ENCODE peak calls at places on chromosomes 13 and 19, in seven cellular contexts. One of them, this sample, is unnamed.

GRCh38 chr19:54523403-54523802 is 20.8 kb downstream of the LAIR2 start:
- DNase-seq in epithelial cell of esophagus: peak
- DNase-seq in aorta: no peak
- DNase-seq in tibial artery: no peak
- DNase-seq in mesenchymal stem cell: no peak
- DNase-seq in AG10803: peak
- DNase-seq in PC-9: peak
- DNase-seq in this sample: peak

GRCh38 chr19:19269952-19270694 is 3.0 kb downstream of the TM6SF2 start:
- DNase-seq in epithelial cell of esophagus: no peak
- DNase-seq in AG10803: no peak
- DNase-seq in tibial artery: no peak
- DNase-seq in mesenchymal stem cell: no peak
- DNase-seq in PC-9: no peak
- DNase-seq in aorta: no peak
- DNase-seq in this sample: no peak

GRCh38 chr13:87821512-87821911 is 150.3 kb downstream of the SLITRK5 start:
- DNase-seq in epithelial cell of esophagus: no peak
- DNase-seq in tibial artery: no peak
- DNase-seq in AG10803: no peak
- DNase-seq in aorta: no peak
- DNase-seq in PC-9: no peak
- DNase-seq in mesenchymal stem cell: peak
- DNase-seq in this sample: no peak

GRCh38 chr19:14056741-14057356 is 5.0 kb downstream of the PALM3 start:
- DNase-seq in AG10803: no peak
- DNase-seq in aorta: no peak
- DNase-seq in mesenchymal stem cell: no peak
- DNase-seq in tibial artery: no peak
- DNase-seq in epithelial cell of esophagus: no peak
- DNase-seq in PC-9: no peak
- DNase-seq in this sample: no peak

GRCh38 chr19:4829001-4829712 is 2.4 kb downstream of the TICAM1 start:
- DNase-seq in epithelial cell of esophagus: no peak
- DNase-seq in mesenchymal stem cell: no peak
- DNase-seq in AG10803: no peak
- DNase-seq in PC-9: no peak
- DNase-seq in tibial artery: no peak
- DNase-seq in aorta: no peak
- DNase-seq in this sample: no peak

GRCh38 chr13:50951366-50951765 is 41.8 kb downstream of the RNASEH2B start:
- DNase-seq in aorta: no peak
- DNase-seq in AG10803: peak
- DNase-seq in epithelial cell of esophagus: no peak
- DNase-seq in tibial artery: no peak
- DNase-seq in mesenchymal stem cell: no peak
- DNase-seq in PC-9: no peak
- DNase-seq in this sample: no peak

GRCh38 chr19:42081584-42082258 is 5.8 kb downstream of the ZNF574 start:
- DNase-seq in PC-9: no peak
- DNase-seq in tibial artery: no peak
- DNase-seq in aorta: no peak
- DNase-seq in AG10803: peak
- DNase-seq in epithelial cell of esophagus: peak
- DNase-seq in mesenchymal stem cell: peak
- DNase-seq in this sample: no peak

GRCh38 chr19:2820112-2820702 is 539 bp downstream of the ZNF554 start:
- DNase-seq in mesenchymal stem cell: peak
- DNase-seq in aorta: no peak
- DNase-seq in epithelial cell of esophagus: no peak
- DNase-seq in tibial artery: no peak
- DNase-seq in AG10803: no peak
- DNase-seq in PC-9: no peak
- DNase-seq in this sample: no peak

GRCh38 chr13:50130686-50131051 is 115.4 kb downstream of the KCNRG start:
- DNase-seq in tibial artery: peak
- DNase-seq in epithelial cell of esophagus: peak
- DNase-seq in PC-9: no peak
- DNase-seq in aorta: peak
- DNase-seq in AG10803: peak
- DNase-seq in mesenchymal stem cell: no peak
- DNase-seq in this sample: peak

GRCh38 chr13:20714563-20715339 is 11.3 kb downstream of the IL17D start:
- DNase-seq in PC-9: no peak
- DNase-seq in AG10803: peak
- DNase-seq in aorta: peak
- DNase-seq in mesenchymal stem cell: no peak
- DNase-seq in tibial artery: peak
- DNase-seq in epithelial cell of esophagus: no peak
- DNase-seq in this sample: peak

GRCh38 chr13:33543631-33544030 is 258.1 kb upstream of the STARD13 start:
- DNase-seq in AG10803: no peak
- DNase-seq in tibial artery: no peak
- DNase-seq in PC-9: no peak
- DNase-seq in aorta: no peak
- DNase-seq in mesenchymal stem cell: no peak
- DNase-seq in epithelial cell of esophagus: peak
- DNase-seq in this sample: no peak

GRCh38 chr19:10998045-10998533 is 37.3 kb downstream of the SMARCA4 start:
- DNase-seq in aorta: no peak
- DNase-seq in mesenchymal stem cell: peak
- DNase-seq in tibial artery: no peak
- DNase-seq in AG10803: no peak
- DNase-seq in PC-9: no peak
- DNase-seq in epithelial cell of esophagus: no peak
- DNase-seq in this sample: peak

GRCh38 chr13:80679423-80679822 is 338.5 kb upstream of the SPRY2 start:
- DNase-seq in AG10803: no peak
- DNase-seq in mesenchymal stem cell: no peak
- DNase-seq in tibial artery: no peak
- DNase-seq in aorta: no peak
- DNase-seq in PC-9: no peak
- DNase-seq in epithelial cell of esophagus: no peak
- DNase-seq in this sample: no peak

GRCh38 chr13:75312884-75313520 is 169.0 kb downstream of the TBC1D4 start:
- DNase-seq in mesenchymal stem cell: no peak
- DNase-seq in PC-9: no peak
- DNase-seq in aorta: no peak
- DNase-seq in tibial artery: no peak
- DNase-seq in AG10803: no peak
- DNase-seq in epithelial cell of esophagus: no peak
- DNase-seq in this sample: no peak

GRCh38 chr19:58479303-58479702 is 3.2 kb downstream of the ZNF446 start:
- DNase-seq in epithelial cell of esophagus: no peak
- DNase-seq in mesenchymal stem cell: no peak
- DNase-seq in tibial artery: no peak
- DNase-seq in aorta: no peak
- DNase-seq in PC-9: peak
- DNase-seq in AG10803: no peak
- DNase-seq in this sample: no peak

GRCh38 chr13:113421673-113422270 is 31.5 kb downstream of the ADPRHL1 start:
- DNase-seq in aorta: peak
- DNase-seq in epithelial cell of esophagus: no peak
- DNase-seq in tibial artery: no peak
- DNase-seq in AG10803: peak
- DNase-seq in mesenchymal stem cell: no peak
- DNase-seq in PC-9: no peak
- DNase-seq in this sample: no peak

GRCh38 chr19:34066007-34066656 is 106.2 kb upstream of the LSM14A start:
- DNase-seq in epithelial cell of esophagus: no peak
- DNase-seq in aorta: no peak
- DNase-seq in tibial artery: no peak
- DNase-seq in mesenchymal stem cell: no peak
- DNase-seq in PC-9: no peak
- DNase-seq in AG10803: no peak
- DNase-seq in this sample: no peak

GRCh38 chr19:16061943-16062342 is 14.4 kb upstream of the TPM4 start:
- DNase-seq in aorta: no peak
- DNase-seq in tibial artery: no peak
- DNase-seq in PC-9: no peak
- DNase-seq in mesenchymal stem cell: no peak
- DNase-seq in AG10803: no peak
- DNase-seq in epithelial cell of esophagus: no peak
- DNase-seq in this sample: no peak

GRCh38 chr19:43766755-43767043 is 11.9 kb upstream of the SMG9 start:
- DNase-seq in PC-9: no peak
- DNase-seq in AG10803: no peak
- DNase-seq in epithelial cell of esophagus: no peak
- DNase-seq in aorta: no peak
- DNase-seq in tibial artery: no peak
- DNase-seq in mesenchymal stem cell: no peak
- DNase-seq in this sample: no peak

GRCh38 chr13:27917121-27917947 is 2.5 kb upstream of the PDX1 start:
- DNase-seq in mesenchymal stem cell: no peak
- DNase-seq in aorta: no peak
- DNase-seq in tibial artery: no peak
- DNase-seq in PC-9: no peak
- DNase-seq in AG10803: no peak
- DNase-seq in epithelial cell of esophagus: no peak
- DNase-seq in this sample: no peak

GRCh38 chr19:57063070-57063469 is 56.7 kb upstream of the USP29 start:
- DNase-seq in AG10803: no peak
- DNase-seq in mesenchymal stem cell: no peak
- DNase-seq in aorta: no peak
- DNase-seq in PC-9: no peak
- DNase-seq in epithelial cell of esophagus: no peak
- DNase-seq in tibial artery: no peak
- DNase-seq in this sample: no peak

GRCh38 chr19:57071414-57071813 is 48.4 kb upstream of the USP29 start:
- DNase-seq in tibial artery: no peak
- DNase-seq in aorta: no peak
- DNase-seq in PC-9: no peak
- DNase-seq in AG10803: no peak
- DNase-seq in mesenchymal stem cell: no peak
- DNase-seq in epithelial cell of esophagus: no peak
- DNase-seq in this sample: no peak

GRCh38 chr19:57068921-57069697 is 50.7 kb upstream of the USP29 start:
- DNase-seq in epithelial cell of esophagus: no peak
- DNase-seq in PC-9: no peak
- DNase-seq in mesenchymal stem cell: no peak
- DNase-seq in AG10803: no peak
- DNase-seq in tibial artery: no peak
- DNase-seq in aorta: no peak
- DNase-seq in this sample: no peak

GRCh38 chr19:57068326-57068725 is 51.5 kb upstream of the USP29 start:
- DNase-seq in epithelial cell of esophagus: no peak
- DNase-seq in PC-9: no peak
- DNase-seq in aorta: no peak
- DNase-seq in tibial artery: no peak
- DNase-seq in AG10803: no peak
- DNase-seq in mesenchymal stem cell: no peak
- DNase-seq in this sample: no peak

DNA sequence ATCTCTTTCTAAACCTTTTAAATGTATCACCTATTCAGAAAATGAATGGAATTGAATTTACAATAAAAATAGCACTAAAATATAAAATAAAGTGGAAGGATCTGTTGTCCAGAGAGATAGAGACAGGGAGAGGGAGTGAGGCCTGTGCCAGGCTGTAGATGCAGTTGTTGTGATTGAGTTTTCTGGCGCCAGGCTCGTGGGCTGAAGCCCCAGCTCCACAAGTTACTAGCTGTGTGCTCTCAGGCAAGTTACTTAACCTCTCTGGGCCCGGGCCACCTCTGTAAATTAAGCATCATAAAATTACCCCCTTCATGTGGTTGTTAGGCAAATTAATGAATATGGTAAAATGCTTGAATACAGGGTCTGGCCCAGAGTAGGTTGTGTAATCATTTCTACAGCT is 52.3 kb upstream of the USP29 start:
- DNase-seq in mesenchymal stem cell: no peak
- DNase-seq in tibial artery: no peak
- DNase-seq in PC-9: no peak
- DNase-seq in AG10803: no peak
- DNase-seq in epithelial cell of esophagus: no peak
- DNase-seq in aorta: no peak
- DNase-seq in this sample: no peak
- H3K4me3 ChIP-seq in mesenchymal stem cell: no peak
- H3K4me3 ChIP-seq in tibial artery: no peak
- H3K4me3 ChIP-seq in PC-9: no peak
- H3K4me3 ChIP-seq in AG10803: no peak
- H3K4me3 ChIP-seq in epithelial cell of esophagus: no peak
- H3K4me3 ChIP-seq in aorta: no peak
- H3K4me3 ChIP-seq in this sample: no peak

GRCh38 chr19:30227661-30228112 is 144.5 kb upstream of the ZNF536 start:
- DNase-seq in mesenchymal stem cell: peak
- DNase-seq in aorta: no peak
- DNase-seq in AG10803: peak
- DNase-seq in tibial artery: no peak
- DNase-seq in epithelial cell of esophagus: peak
- DNase-seq in PC-9: no peak
- DNase-seq in this sample: peak
- H3K4me3 ChIP-seq in mesenchymal stem cell: peak
- H3K4me3 ChIP-seq in aorta: peak
- H3K4me3 ChIP-seq in AG10803: peak
- H3K4me3 ChIP-seq in tibial artery: peak
- H3K4me3 ChIP-seq in epithelial cell of esophagus: peak
- H3K4me3 ChIP-seq in PC-9: no peak
- H3K4me3 ChIP-seq in this sample: peak

DNA sequence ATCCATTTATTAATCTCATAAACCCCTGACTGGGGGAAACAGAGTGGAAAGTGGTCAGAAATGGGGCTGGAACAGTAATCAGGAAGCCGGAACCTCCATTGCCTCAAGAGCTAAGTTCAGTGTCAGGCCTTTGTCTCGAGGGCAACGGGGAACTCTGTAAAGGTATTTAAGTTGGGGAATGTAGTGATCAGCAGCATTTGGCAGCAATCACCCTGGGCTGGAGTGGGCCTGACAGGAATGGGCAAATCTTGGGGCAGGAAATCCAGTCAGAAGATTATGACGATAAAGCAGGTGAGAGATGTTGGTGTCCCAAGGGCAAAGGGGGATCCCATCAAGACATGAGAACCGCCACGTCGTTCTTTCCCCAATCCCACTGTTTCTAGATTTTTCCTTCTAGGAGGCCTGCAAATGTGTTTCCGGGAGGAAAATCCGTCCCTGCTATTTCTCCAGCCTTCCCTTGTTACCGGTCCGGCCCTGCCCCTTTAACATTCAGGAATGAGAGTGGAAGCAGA is 232.4 kb upstream of the SERP2 start:
- DNase-seq in AG10803: peak
- DNase-seq in tibial artery: no peak
- DNase-seq in epithelial cell of esophagus: peak
- DNase-seq in aorta: no peak
- DNase-seq in mesenchymal stem cell: no peak
- DNase-seq in PC-9: no peak
- DNase-seq in this sample: no peak
- H3K4me3 ChIP-seq in AG10803: peak
- H3K4me3 ChIP-seq in tibial artery: peak
- H3K4me3 ChIP-seq in epithelial cell of esophagus: peak
- H3K4me3 ChIP-seq in aorta: no peak
- H3K4me3 ChIP-seq in mesenchymal stem cell: peak
- H3K4me3 ChIP-seq in PC-9: peak
- H3K4me3 ChIP-seq in this sample: peak

DNA sequence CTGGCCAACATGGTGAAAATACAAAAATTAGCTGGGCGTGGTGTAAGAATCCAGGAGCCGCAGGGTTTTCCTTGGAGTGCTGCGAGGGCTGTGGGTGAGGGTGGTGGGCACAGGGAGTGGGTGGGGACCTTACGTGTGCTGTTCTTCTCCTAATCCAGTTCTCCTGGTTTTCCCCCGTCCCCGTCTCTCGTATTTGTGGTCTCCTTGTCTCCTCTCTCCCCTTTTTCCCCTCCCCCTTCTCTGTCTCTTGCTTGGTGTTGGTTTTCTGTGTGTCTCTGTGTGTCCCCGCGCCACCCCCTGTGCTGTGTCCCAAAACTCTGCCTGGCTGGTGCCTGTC is 1.7 kb downstream of the SELENOW start:
- DNase-seq in epithelial cell of esophagus: no peak
- DNase-seq in AG10803: no peak
- DNase-seq in PC-9: no peak
- DNase-seq in aorta: no peak
- DNase-seq in tibial artery: no peak
- DNase-seq in mesenchymal stem cell: no peak
- DNase-seq in this sample: no peak
- H3K4me3 ChIP-seq in epithelial cell of esophagus: peak
- H3K4me3 ChIP-seq in AG10803: peak
- H3K4me3 ChIP-seq in PC-9: peak
- H3K4me3 ChIP-seq in aorta: peak
- H3K4me3 ChIP-seq in tibial artery: peak
- H3K4me3 ChIP-seq in mesenchymal stem cell: peak
- H3K4me3 ChIP-seq in this sample: no peak

This sample was measured in MG63.